ENCODE peak calls at places on chromosomes 13 and 19, in six cellular contexts. One of them, this sample, is unnamed.

GRCh38 chr13:92012787-92013186 is 614.4 kb downstream of the GPC5 start:
- DNase-seq in dorsolateral prefrontal cortex: no peak
- DNase-seq in breast epithelium: no peak
- DNase-seq in Panc1: no peak
- DNase-seq in bronchial epithelial cell: no peak
- DNase-seq in adrenal gland: no peak
- DNase-seq in this sample: no peak

GRCh38 chr13:99062593-99062992 is 84.7 kb upstream of the DOCK9 start:
- DNase-seq in adrenal gland: no peak
- DNase-seq in dorsolateral prefrontal cortex: no peak
- DNase-seq in Panc1: no peak
- DNase-seq in bronchial epithelial cell: peak
- DNase-seq in breast epithelium: no peak
- DNase-seq in this sample: peak

GRCh38 chr13:48994731-48995130 is 19.0 kb downstream of the FNDC3A start:
- DNase-seq in Panc1: no peak
- DNase-seq in dorsolateral prefrontal cortex: no peak
- DNase-seq in breast epithelium: no peak
- DNase-seq in bronchial epithelial cell: peak
- DNase-seq in adrenal gland: no peak
- DNase-seq in this sample: peak

GRCh38 chr13:25659091-25659502 is 287.3 kb downstream of the ATP8A2 start:
- DNase-seq in adrenal gland: no peak
- DNase-seq in Panc1: no peak
- DNase-seq in breast epithelium: no peak
- DNase-seq in bronchial epithelial cell: peak
- DNase-seq in dorsolateral prefrontal cortex: no peak
- DNase-seq in this sample: no peak

GRCh38 chr19:43576479-43576878 is 878 bp downstream of the PINLYP start:
- DNase-seq in dorsolateral prefrontal cortex: no peak
- DNase-seq in Panc1: no peak
- DNase-seq in breast epithelium: no peak
- DNase-seq in bronchial epithelial cell: peak
- DNase-seq in adrenal gland: no peak
- DNase-seq in this sample: no peak

GRCh38 chr13:39818953-39819352 is 163.5 kb downstream of the COG6 start:
- DNase-seq in bronchial epithelial cell: peak
- DNase-seq in dorsolateral prefrontal cortex: no peak
- DNase-seq in breast epithelium: no peak
- DNase-seq in Panc1: no peak
- DNase-seq in adrenal gland: no peak
- DNase-seq in this sample: no peak

GRCh38 chr13:37806666-37807065 is 62.9 kb downstream of the TRPC4 start:
- DNase-seq in dorsolateral prefrontal cortex: no peak
- DNase-seq in adrenal gland: no peak
- DNase-seq in Panc1: no peak
- DNase-seq in bronchial epithelial cell: peak
- DNase-seq in breast epithelium: no peak
- DNase-seq in this sample: no peak

GRCh38 chr13:41622545-41623429 is 165.4 kb downstream of the RGCC start:
- DNase-seq in Panc1: no peak
- DNase-seq in dorsolateral prefrontal cortex: no peak
- DNase-seq in breast epithelium: no peak
- DNase-seq in adrenal gland: no peak
- DNase-seq in bronchial epithelial cell: no peak
- DNase-seq in this sample: peak

GRCh38 chr19:9309974-9310446 is 372 bp upstream of the ZNF699 start:
- DNase-seq in Panc1: peak
- DNase-seq in adrenal gland: peak
- DNase-seq in bronchial epithelial cell: no peak
- DNase-seq in breast epithelium: peak
- DNase-seq in dorsolateral prefrontal cortex: peak
- DNase-seq in this sample: peak

GRCh38 chr19:29387586-29387985 is 138.2 kb upstream of the VSTM2B start:
- DNase-seq in adrenal gland: no peak
- DNase-seq in breast epithelium: no peak
- DNase-seq in dorsolateral prefrontal cortex: no peak
- DNase-seq in bronchial epithelial cell: no peak
- DNase-seq in Panc1: no peak
- DNase-seq in this sample: no peak

GRCh38 chr13:47017476-47017875 is 120.6 kb upstream of the HTR2A start:
- DNase-seq in dorsolateral prefrontal cortex: no peak
- DNase-seq in bronchial epithelial cell: no peak
- DNase-seq in breast epithelium: no peak
- DNase-seq in adrenal gland: no peak
- DNase-seq in Panc1: no peak
- DNase-seq in this sample: no peak

GRCh38 chr19:4391701-4392543 is 8.4 kb downstream of the SH3GL1 start:
- DNase-seq in Panc1: no peak
- DNase-seq in breast epithelium: no peak
- DNase-seq in adrenal gland: peak
- DNase-seq in bronchial epithelial cell: peak
- DNase-seq in dorsolateral prefrontal cortex: no peak
- DNase-seq in this sample: peak

GRCh38 chr13:79799466-79799865 is 318.5 kb downstream of the NDFIP2 start:
- DNase-seq in adrenal gland: no peak
- DNase-seq in bronchial epithelial cell: no peak
- DNase-seq in dorsolateral prefrontal cortex: no peak
- DNase-seq in Panc1: no peak
- DNase-seq in breast epithelium: no peak
- DNase-seq in this sample: no peak

GRCh38 chr19:18226956-18227780 is 930 bp upstream of the PDE4C start:
- DNase-seq in dorsolateral prefrontal cortex: no peak
- DNase-seq in breast epithelium: no peak
- DNase-seq in Panc1: no peak
- DNase-seq in bronchial epithelial cell: no peak
- DNase-seq in adrenal gland: no peak
- DNase-seq in this sample: no peak

GRCh38 chr13:104943331-104943730 is 1592.1 kb downstream of the EFNB2 start:
- DNase-seq in adrenal gland: no peak
- DNase-seq in Panc1: no peak
- DNase-seq in bronchial epithelial cell: no peak
- DNase-seq in breast epithelium: no peak
- DNase-seq in dorsolateral prefrontal cortex: no peak
- DNase-seq in this sample: no peak

GRCh38 chr19:1324792-1325567 is 39.3 kb downstream of the EFNA2 start:
- DNase-seq in adrenal gland: peak
- DNase-seq in dorsolateral prefrontal cortex: peak
- DNase-seq in Panc1: no peak
- DNase-seq in breast epithelium: peak
- DNase-seq in bronchial epithelial cell: peak
- DNase-seq in this sample: peak

GRCh38 chr13:44622259-44622658 is 46.1 kb upstream of the TSC22D1 start:
- DNase-seq in breast epithelium: no peak
- DNase-seq in dorsolateral prefrontal cortex: no peak
- DNase-seq in Panc1: no peak
- DNase-seq in adrenal gland: no peak
- DNase-seq in bronchial epithelial cell: no peak
- DNase-seq in this sample: peak

GRCh38 chr19:3451451-3451866 is 28.9 kb downstream of the SMIM24 start:
- DNase-seq in dorsolateral prefrontal cortex: no peak
- DNase-seq in Panc1: no peak
- DNase-seq in adrenal gland: peak
- DNase-seq in breast epithelium: no peak
- DNase-seq in bronchial epithelial cell: no peak
- DNase-seq in this sample: no peak

DNA sequence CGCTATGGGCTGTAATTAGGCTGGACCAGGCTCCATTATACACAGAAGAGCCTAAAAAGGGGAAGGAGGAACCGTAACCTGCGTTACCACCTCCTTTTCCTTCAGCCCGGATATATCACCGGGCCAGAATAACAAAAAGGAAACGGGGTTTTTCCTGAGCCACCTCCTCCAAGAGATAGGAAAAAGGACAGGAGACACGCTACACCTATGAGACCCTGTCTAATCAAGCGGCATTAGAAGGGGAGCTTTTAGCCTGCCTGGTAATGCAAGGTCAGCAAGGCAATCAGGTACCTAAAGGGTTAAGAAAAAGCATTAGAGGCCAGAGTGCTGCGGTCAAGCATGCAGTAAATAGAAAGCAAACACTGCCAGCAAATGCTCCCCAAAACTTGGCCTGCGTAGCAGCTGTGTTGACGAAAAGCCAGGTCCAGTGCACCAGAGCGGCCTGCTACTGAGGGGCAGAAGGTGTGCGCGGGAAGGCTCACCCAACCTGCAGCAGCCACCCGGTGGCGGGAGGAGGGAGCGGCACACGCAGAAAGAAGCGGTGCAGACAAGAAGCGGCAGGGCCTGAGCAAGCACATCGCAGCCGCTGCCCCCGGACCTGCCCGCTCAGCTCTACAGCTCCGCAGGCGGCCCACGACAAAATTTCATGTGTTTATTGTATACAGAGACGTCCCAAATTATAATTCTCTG is 1466.1 kb downstream of the UQCRFS1 start:
- DNase-seq in dorsolateral prefrontal cortex: no peak
- DNase-seq in breast epithelium: peak
- DNase-seq in adrenal gland: peak
- DNase-seq in bronchial epithelial cell: peak
- DNase-seq in Panc1: no peak
- DNase-seq in this sample: peak
- TF ChIP-seq CTCF in dorsolateral prefrontal cortex: no peak
- TF ChIP-seq CTCF in breast epithelium: no peak
- TF ChIP-seq CTCF in adrenal gland: no peak
- TF ChIP-seq CTCF in bronchial epithelial cell: no peak
- TF ChIP-seq CTCF in Panc1: peak
- TF ChIP-seq CTCF in this sample: peak

GRCh38 chr19:35000338-35000646 is 169 bp downstream of the GRAMD1A start:
- DNase-seq in Panc1: no peak
- DNase-seq in breast epithelium: no peak
- DNase-seq in adrenal gland: no peak
- DNase-seq in dorsolateral prefrontal cortex: no peak
- DNase-seq in bronchial epithelial cell: no peak
- DNase-seq in this sample: no peak

GRCh38 chr19:34999498-35000337 is at the start of gene GRAMD1A:
- DNase-seq in adrenal gland: peak
- DNase-seq in dorsolateral prefrontal cortex: peak
- DNase-seq in breast epithelium: peak
- DNase-seq in Panc1: peak
- DNase-seq in bronchial epithelial cell: peak
- DNase-seq in this sample: peak

GRCh38 chr19:35000647-35001501 is 751 bp downstream of the GRAMD1A start:
- DNase-seq in bronchial epithelial cell: peak
- DNase-seq in Panc1: no peak
- DNase-seq in breast epithelium: no peak
- DNase-seq in adrenal gland: no peak
- DNase-seq in dorsolateral prefrontal cortex: no peak
- DNase-seq in this sample: peak

GRCh38 chr19:35004517-35005255 is 4.6 kb downstream of the GRAMD1A start:
- DNase-seq in Panc1: no peak
- DNase-seq in dorsolateral prefrontal cortex: no peak
- DNase-seq in bronchial epithelial cell: peak
- DNase-seq in adrenal gland: no peak
- DNase-seq in breast epithelium: no peak
- DNase-seq in this sample: no peak

DNA sequence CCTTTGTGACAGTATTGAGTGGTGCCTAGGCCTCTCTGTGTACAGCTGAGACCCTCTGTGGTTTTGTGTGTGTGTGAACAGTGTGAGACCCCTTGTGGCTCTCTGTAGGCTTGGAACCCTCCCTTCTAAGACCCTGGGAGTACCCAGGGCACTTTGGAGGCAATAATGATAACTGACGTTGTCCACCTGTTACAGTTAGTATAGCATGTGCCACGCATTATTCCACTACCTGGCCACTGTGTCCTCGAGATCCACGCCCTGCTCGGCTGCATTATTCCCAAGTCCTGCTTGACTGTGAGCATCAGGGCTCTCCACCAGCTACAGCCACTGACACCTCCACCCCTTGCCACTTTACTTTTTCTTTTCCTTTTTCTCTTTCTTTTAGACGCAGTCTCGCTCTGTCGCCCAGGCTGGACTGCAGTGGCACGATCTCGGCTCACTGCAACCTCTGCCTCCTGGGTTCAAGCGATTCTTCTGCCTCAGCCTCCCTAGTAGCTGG is 2.0 kb downstream of the GRAMD1A start:
- DNase-seq in bronchial epithelial cell: no peak
- DNase-seq in Panc1: no peak
- DNase-seq in breast epithelium: no peak
- DNase-seq in dorsolateral prefrontal cortex: no peak
- DNase-seq in adrenal gland: no peak
- DNase-seq in this sample: no peak
- H3K4me3 ChIP-seq in bronchial epithelial cell: no peak
- H3K4me3 ChIP-seq in Panc1: no peak
- H3K4me3 ChIP-seq in breast epithelium: peak
- H3K4me3 ChIP-seq in dorsolateral prefrontal cortex: no peak
- H3K4me3 ChIP-seq in adrenal gland: no peak
- H3K4me3 ChIP-seq in this sample: peak

GRCh38 chr19:56350416-56351045 is 35.9 kb upstream of the ZSCAN5A start:
- DNase-seq in Panc1: peak
- DNase-seq in bronchial epithelial cell: peak
- DNase-seq in adrenal gland: peak
- DNase-seq in dorsolateral prefrontal cortex: no peak
- DNase-seq in breast epithelium: no peak
- DNase-seq in this sample: peak
- TF ChIP-seq CTCF in Panc1: peak
- TF ChIP-seq CTCF in bronchial epithelial cell: peak
- TF ChIP-seq CTCF in adrenal gland: peak
- TF ChIP-seq CTCF in dorsolateral prefrontal cortex: peak
- TF ChIP-seq CTCF in breast epithelium: peak
- TF ChIP-seq CTCF in this sample: peak

GRCh38 chr19:38692458-38693379 is 45.3 kb downstream of the ACTN4 start:
- DNase-seq in adrenal gland: no peak
- DNase-seq in bronchial epithelial cell: no peak
- DNase-seq in breast epithelium: no peak
- DNase-seq in Panc1: no peak
- DNase-seq in dorsolateral prefrontal cortex: peak
- DNase-seq in this sample: no peak

GRCh38 chr19:38690146-38690545 is 42.7 kb downstream of the ACTN4 start:
- DNase-seq in adrenal gland: no peak
- DNase-seq in bronchial epithelial cell: no peak
- DNase-seq in breast epithelium: no peak
- DNase-seq in dorsolateral prefrontal cortex: no peak
- DNase-seq in Panc1: no peak
- DNase-seq in this sample: no peak

GRCh38 chr19:38690832-38691231 is 43.4 kb downstream of the ACTN4 start:
- DNase-seq in adrenal gland: no peak
- DNase-seq in Panc1: no peak
- DNase-seq in breast epithelium: no peak
- DNase-seq in bronchial epithelial cell: no peak
- DNase-seq in dorsolateral prefrontal cortex: no peak
- DNase-seq in this sample: peak

GRCh38 chr19:38693380-38694223 is 46.2 kb downstream of the ACTN4 start:
- DNase-seq in breast epithelium: no peak
- DNase-seq in bronchial epithelial cell: peak
- DNase-seq in dorsolateral prefrontal cortex: no peak
- DNase-seq in Panc1: peak
- DNase-seq in adrenal gland: no peak
- DNase-seq in this sample: peak

DNA sequence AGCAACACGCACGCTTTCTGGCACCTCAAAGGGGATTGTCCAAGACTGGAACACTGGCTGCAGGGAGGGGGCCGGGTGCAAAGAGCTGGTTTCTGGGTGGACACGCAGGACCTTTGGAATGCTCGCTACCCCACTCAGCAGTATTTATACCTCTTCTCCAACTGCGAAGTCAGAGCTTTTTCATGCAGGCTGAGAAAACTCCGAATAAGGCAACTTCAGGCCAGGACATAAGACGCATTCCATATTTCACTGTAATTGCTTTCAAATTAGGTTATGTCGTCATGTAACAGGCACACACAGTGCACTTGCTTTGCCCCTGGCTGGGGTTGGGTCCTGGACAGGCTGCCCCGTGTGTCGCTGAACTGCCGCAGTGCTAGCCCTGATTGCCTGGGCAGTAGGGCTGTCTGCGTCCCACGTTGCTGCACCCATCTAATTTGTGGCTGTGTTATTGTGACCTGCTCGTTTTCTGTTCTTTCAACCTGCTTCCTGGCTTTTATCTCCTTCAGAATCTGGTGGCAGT is 44.5 kb downstream of the ACTN4 start:
- DNase-seq in breast epithelium: no peak
- DNase-seq in bronchial epithelial cell: no peak
- DNase-seq in dorsolateral prefrontal cortex: no peak
- DNase-seq in adrenal gland: no peak
- DNase-seq in Panc1: peak
- DNase-seq in this sample: peak
- H3K4me3 ChIP-seq in breast epithelium: peak
- H3K4me3 ChIP-seq in bronchial epithelial cell: no peak
- H3K4me3 ChIP-seq in dorsolateral prefrontal cortex: no peak
- H3K4me3 ChIP-seq in adrenal gland: no peak
- H3K4me3 ChIP-seq in Panc1: no peak
- H3K4me3 ChIP-seq in this sample: peak